ENCODE peak calls at places on chromosome 19, in seven cellular contexts. C, W, D, Z, T, L and H are unnamed samples.

GRCh38 chr19:1318678-1319471 is 33.2 kb downstream of the EFNA2 start:
- DNase-seq in C (no peak), W (no peak), D (no peak), Z (no peak), T (no peak), L (peak; percentile 76), H (no peak)

GRCh38 chr19:28018499-28018898 is 1194.5 kb downstream of the UQCRFS1 start:
- DNase-seq in C (no peak), W (no peak), D (no peak), Z (no peak), T (no peak), L (no peak), H (no peak)

GRCh38 chr19:392375-392970 is 16.5 kb downstream of the C2CD4C start:
- DNase-seq in C (no peak), W (peak; percentile 44), D (no peak), Z (no peak), T (no peak), L (no peak), H (no peak)

GRCh38 chr19:47726467-47726866 is 13.2 kb downstream of the EHD2 start:
- DNase-seq in C (peak; percentile 83), W (no peak), D (no peak), Z (peak; percentile 79), T (no peak), L (no peak), H (no peak)

GRCh38 chr19:4368128-4368820 is 24.9 kb downstream of the MPND start:
- DNase-seq in C (peak; percentile 36), W (peak; percentile 58), D (no peak), Z (no peak), T (no peak), L (no peak), H (no peak)

GRCh38 chr19:35755160-35755549 is 1.7 kb downstream of the HSPB6 start:
- DNase-seq in C (no peak), W (no peak), D (no peak), Z (no peak), T (no peak), L (no peak), H (no peak)

GRCh38 chr19:47093841-47094240 is 19.7 kb downstream of the ZC3H4 start:
- DNase-seq in C (no peak), W (no peak), D (no peak), Z (no peak), T (no peak), L (no peak), H (no peak)

GRCh38 chr19:57642396-57643046 is 9.6 kb downstream of the ZNF211 start:
- DNase-seq in C (no peak), W (no peak), D (no peak), Z (no peak), T (no peak), L (no peak), H (no peak)

GRCh38 chr19:46035546-46035945 is 5.3 kb downstream of the IGFL4 start:
- DNase-seq in C (no peak), W (no peak), D (no peak), Z (no peak), T (no peak), L (no peak), H (no peak)

GRCh38 chr19:13031917-13032623 is 36.8 kb downstream of the NFIX start:
- DNase-seq in C (peak; percentile 72), W (no peak), D (no peak), Z (peak; percentile 68), T (no peak), L (peak; percentile 81), H (no peak)

GRCh38 chr19:58582985-58583384 is 9.8 kb upstream of the MZF1 start:
- DNase-seq in C (no peak), W (no peak), D (no peak), Z (no peak), T (peak; percentile 41), L (no peak), H (no peak)

GRCh38 chr19:4053423-4054324 is 13.0 kb downstream of the ZBTB7A start:
- DNase-seq in C (peak; percentile 13), W (no peak), D (no peak), Z (no peak), T (no peak), L (no peak), H (no peak)

GRCh38 chr19:42355896-42356295 is 30.5 kb downstream of the MEGF8 start:
- DNase-seq in C (no peak), W (no peak), D (no peak), Z (no peak), T (no peak), L (no peak), H (no peak)

GRCh38 chr19:38634757-38635482 is 12.5 kb upstream of the ACTN4 start:
- DNase-seq in C (peak; percentile 30), W (peak; percentile 83), D (no peak), Z (no peak), T (peak; percentile 94), L (peak; percentile 67), H (peak; percentile 58)

GRCh38 chr19:5952193-5953033 is 25.5 kb downstream of the RANBP3 start:
- DNase-seq in C (no peak), W (peak; percentile 39), D (no peak), Z (no peak), T (no peak), L (no peak), H (no peak)

GRCh38 chr19:2543463-2544442 is 67.8 kb downstream of the GADD45B start:
- DNase-seq in C (peak; percentile 99), W (peak; percentile 91), D (peak; percentile 88), Z (peak; percentile 98), T (peak; percentile 98), L (peak; percentile 97), H (peak; percentile 57)

GRCh38 chr19:48963371-48964204 is 1.5 kb upstream of the FTL start:
- DNase-seq in C (peak; percentile 70), W (peak; percentile 83), D (peak; percentile 33), Z (peak; percentile 51), T (peak; percentile 93), L (peak; percentile 73), H (no peak)

GRCh38 chr19:53130506-53130905 is 2.2 kb downstream of the ZNF415 start:
- DNase-seq in C (peak; percentile 3), W (no peak), D (no peak), Z (no peak), T (no peak), L (peak; percentile 49), H (no peak)

GRCh38 chr19:17733127-17733526 is 13.8 kb downstream of the MAP1S start:
- DNase-seq in C (no peak), W (no peak), D (no peak), Z (no peak), T (no peak), L (no peak), H (no peak)
- H3K4me1 ChIP-seq in C (no peaks in the 10 kb centered on the region), W (peaks cover 11% of the 10 kb centered on the region), D (no peaks in the 10 kb centered on the region), Z (no peaks in the 10 kb centered on the region), T (no peaks in the 10 kb centered on the region), L (no peaks in the 10 kb centered on the region), H (peaks cover 3% of the 10 kb centered on the region)

DNA sequence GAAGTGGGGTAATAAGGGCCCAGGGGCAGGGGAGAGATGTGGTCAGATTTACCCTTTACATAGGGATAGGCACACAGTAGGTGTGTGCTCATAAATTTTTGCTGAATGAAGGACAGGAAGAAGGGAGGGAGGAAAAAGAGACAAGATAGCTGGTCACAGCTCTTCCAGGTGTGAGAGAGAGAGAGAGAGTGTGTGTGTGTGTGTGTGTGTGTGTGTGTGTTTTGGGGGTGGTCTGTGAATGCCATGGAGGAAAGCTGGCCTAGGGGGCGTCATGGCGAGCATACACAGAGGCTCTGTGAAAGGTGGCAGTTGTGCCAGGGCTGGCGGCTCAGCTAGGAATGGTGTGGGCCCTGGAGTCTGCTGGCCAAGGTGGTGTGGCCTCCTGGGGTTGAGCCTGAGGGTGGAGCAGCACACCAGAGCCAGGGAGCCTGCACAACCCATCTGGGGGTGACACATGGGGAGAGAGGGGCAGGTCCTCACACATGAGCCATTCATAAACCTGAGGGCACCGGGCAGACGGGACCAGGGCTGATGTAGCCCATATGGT is 6.0 kb upstream of the PRX start:
- DNase-seq in C (no peak), W (no peak), D (no peak), Z (no peak), T (no peak), L (no peak), H (no peak)
- H3K4me1 ChIP-seq in C (peaks cover 12% of the 10 kb centered on the region), W (peaks cover 73% of the 10 kb centered on the region), D (peaks cover 29% of the 10 kb centered on the region), Z (peaks cover 25% of the 10 kb centered on the region), T (no peaks in the 10 kb centered on the region), L (peaks cover 16% of the 10 kb centered on the region), H (peaks cover 3% of the 10 kb centered on the region)

GRCh38 chr19:40253611-40254092 is 27.2 kb upstream of the CCNP start:
- DNase-seq in C (no peak), W (no peak), D (no peak), Z (no peak), T (no peak), L (no peak), H (no peak)

GRCh38 chr19:40251244-40251643 is 24.8 kb upstream of the CCNP start:
- DNase-seq in C (no peak), W (no peak), D (no peak), Z (no peak), T (no peak), L (no peak), H (no peak)

GRCh38 chr19:40252395-40252794 is 25.9 kb upstream of the CCNP start:
- DNase-seq in C (no peak), W (no peak), D (no peak), Z (no peak), T (no peak), L (no peak), H (peak; percentile 39)

GRCh38 chr19:40249781-40250180 is 23.3 kb upstream of the CCNP start:
- DNase-seq in C (no peak), W (no peak), D (no peak), Z (no peak), T (no peak), L (no peak), H (no peak)

DNA sequence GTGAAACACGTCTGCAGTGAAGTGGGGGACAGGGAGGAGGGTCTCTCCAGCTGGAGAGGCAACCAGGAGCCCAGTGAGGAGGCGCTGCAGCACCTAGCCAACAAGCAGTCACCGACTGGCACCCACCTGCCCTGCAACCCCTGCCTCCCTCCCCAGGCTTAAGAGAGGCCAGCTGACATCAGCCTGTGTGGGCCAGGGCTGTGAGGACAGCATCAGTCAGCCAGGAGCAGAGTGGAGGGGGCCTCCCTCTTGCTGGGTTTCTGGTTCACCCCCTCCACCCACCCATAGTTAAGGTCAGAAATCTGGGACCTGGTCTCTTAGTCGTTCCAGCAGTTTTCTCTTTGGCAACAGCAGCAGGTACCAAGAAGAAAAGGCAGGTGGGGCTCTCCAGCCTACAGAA is 25.5 kb upstream of the CCNP start:
- DNase-seq in C (no peak), W (no peak), D (no peak), Z (no peak), T (no peak), L (no peak), H (no peak)
- H3K4me1 ChIP-seq in C (no peaks in the 10 kb centered on the region), W (no peaks in the 10 kb centered on the region), D (no peaks in the 10 kb centered on the region), Z (no peaks in the 10 kb centered on the region), T (no peaks in the 10 kb centered on the region), L (no peaks in the 10 kb centered on the region), H (peaks cover 4% of the 10 kb centered on the region)

DNA sequence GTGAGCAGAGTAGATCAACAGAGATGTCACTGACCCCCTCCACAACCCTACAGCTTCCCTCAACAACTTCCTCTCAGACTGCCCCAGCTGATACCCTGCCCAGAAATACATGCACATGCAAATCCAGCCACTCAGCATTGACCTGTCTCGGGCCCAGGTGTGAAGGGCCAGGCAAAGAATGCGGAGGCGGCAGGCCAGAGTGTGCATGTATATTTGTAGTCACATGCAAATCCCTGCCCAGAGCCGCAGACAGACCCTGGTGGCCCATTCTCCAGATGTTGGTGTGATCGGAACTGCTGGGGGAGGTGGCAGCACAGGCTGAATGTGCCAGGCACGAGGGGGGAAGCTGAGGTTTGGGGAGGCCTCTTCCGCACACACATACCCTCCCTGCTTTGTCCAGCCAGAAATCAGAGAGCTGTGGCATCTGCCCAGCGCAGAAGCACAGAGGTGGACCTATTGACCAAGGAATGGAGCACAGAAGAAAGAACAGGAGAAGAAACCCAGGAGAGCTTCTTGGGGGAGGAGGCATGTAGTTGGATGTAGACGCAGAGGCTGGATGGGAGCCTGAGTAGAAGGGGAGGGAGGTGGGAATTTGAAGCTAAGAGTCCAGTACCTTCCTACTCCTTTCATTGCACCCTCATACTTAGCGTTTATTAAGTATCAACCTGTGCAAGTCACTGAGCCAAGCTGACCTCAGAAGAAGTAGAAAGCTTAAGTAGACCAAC is 14.4 kb downstream of the MEF2B start:
- DNase-seq in C (no peak), W (no peak), D (no peak), Z (no peak), T (no peak), L (no peak), H (no peak)
- H3K4me1 ChIP-seq in C (no peaks in the 10 kb centered on the region), W (no peaks in the 10 kb centered on the region), D (no peaks in the 10 kb centered on the region), Z (no peaks in the 10 kb centered on the region), T (no peaks in the 10 kb centered on the region), L (no peaks in the 10 kb centered on the region), H (no peaks in the 10 kb centered on the region)